ENCODE peak calls at places on chromosomes 5 and 9, in six cellular contexts. One of them, this sample, is unnamed.

GRCh38 chr9:26142631-26143030 is 464.4 kb upstream of the TUSC1 start:
- DNase-seq in psoas muscle: no peak
- DNase-seq in sigmoid colon: no peak
- DNase-seq in heart left ventricle: no peak
- DNase-seq in cardiac fibroblast: peak; percentile 18
- DNase-seq in AG10803: no peak
- DNase-seq in this sample: no peak

GRCh38 chr5:72658767-72659540 is 151.7 kb upstream of the ZNF366 start:
- DNase-seq in sigmoid colon: no peak
- DNase-seq in heart left ventricle: no peak
- DNase-seq in AG10803: peak; percentile 57
- DNase-seq in cardiac fibroblast: peak; percentile 28
- DNase-seq in psoas muscle: no peak
- DNase-seq in this sample: no peak

GRCh38 chr5:132243366-132243977 is 14.0 kb upstream of the PDLIM4 start:
- DNase-seq in heart left ventricle: peak; percentile 6
- DNase-seq in sigmoid colon: peak; percentile 38
- DNase-seq in AG10803: no peak
- DNase-seq in psoas muscle: no peak
- DNase-seq in cardiac fibroblast: no peak
- DNase-seq in this sample: no peak

GRCh38 chr5:119340597-119341218 is 15.1 kb upstream of the TNFAIP8 start:
- DNase-seq in cardiac fibroblast: no peak
- DNase-seq in sigmoid colon: no peak
- DNase-seq in heart left ventricle: no peak
- DNase-seq in AG10803: no peak
- DNase-seq in psoas muscle: no peak
- DNase-seq in this sample: no peak

GRCh38 chr9:136697146-136697820 is 10.0 kb upstream of the AGPAT2 start:
- DNase-seq in sigmoid colon: no peak
- DNase-seq in psoas muscle: no peak
- DNase-seq in heart left ventricle: peak; percentile 20
- DNase-seq in AG10803: no peak
- DNase-seq in cardiac fibroblast: peak; percentile 53
- DNase-seq in this sample: no peak

GRCh38 chr5:143345671-143346440 is 57.6 kb downstream of the NR3C1 start:
- DNase-seq in heart left ventricle: no peak
- DNase-seq in sigmoid colon: no peak
- DNase-seq in psoas muscle: no peak
- DNase-seq in AG10803: no peak
- DNase-seq in cardiac fibroblast: no peak
- DNase-seq in this sample: no peak

GRCh38 chr9:14769235-14769580 is 46.7 kb upstream of the CER1 start:
- DNase-seq in sigmoid colon: no peak
- DNase-seq in psoas muscle: no peak
- DNase-seq in AG10803: peak; percentile 15
- DNase-seq in cardiac fibroblast: peak; percentile 55
- DNase-seq in heart left ventricle: no peak
- DNase-seq in this sample: peak; percentile 18

GRCh38 chr9:91066856-91067255 is 265.2 kb downstream of the SYK start:
- DNase-seq in heart left ventricle: no peak
- DNase-seq in sigmoid colon: no peak
- DNase-seq in cardiac fibroblast: no peak
- DNase-seq in psoas muscle: no peak
- DNase-seq in AG10803: no peak
- DNase-seq in this sample: no peak

GRCh38 chr9:114034663-114035062 is 43.4 kb downstream of the AMBP start:
- DNase-seq in psoas muscle: no peak
- DNase-seq in cardiac fibroblast: no peak
- DNase-seq in sigmoid colon: peak; percentile 33
- DNase-seq in AG10803: no peak
- DNase-seq in heart left ventricle: no peak
- DNase-seq in this sample: no peak

GRCh38 chr5:79956173-79956670 is 34.8 kb downstream of the MTX3 start:
- DNase-seq in cardiac fibroblast: peak; percentile 63
- DNase-seq in sigmoid colon: no peak
- DNase-seq in AG10803: peak; percentile 84
- DNase-seq in psoas muscle: no peak
- DNase-seq in heart left ventricle: no peak
- DNase-seq in this sample: peak; percentile 19

GRCh38 chr5:29379619-29380018 is 1813.9 kb upstream of the CDH6 start:
- DNase-seq in cardiac fibroblast: no peak
- DNase-seq in heart left ventricle: no peak
- DNase-seq in AG10803: no peak
- DNase-seq in sigmoid colon: no peak
- DNase-seq in psoas muscle: no peak
- DNase-seq in this sample: peak; percentile 3

GRCh38 chr9:101711330-101711941 is 27.0 kb downstream of the GRIN3A start:
- DNase-seq in sigmoid colon: no peak
- DNase-seq in heart left ventricle: no peak
- DNase-seq in psoas muscle: no peak
- DNase-seq in cardiac fibroblast: peak; percentile 13
- DNase-seq in AG10803: peak; percentile 4
- DNase-seq in this sample: no peak

GRCh38 chr5:102531506-102531905 is 32.7 kb upstream of the SLCO6A1 start:
- DNase-seq in AG10803: no peak
- DNase-seq in cardiac fibroblast: peak; percentile 68
- DNase-seq in psoas muscle: no peak
- DNase-seq in sigmoid colon: no peak
- DNase-seq in heart left ventricle: no peak
- DNase-seq in this sample: no peak

GRCh38 chr5:73654861-73655318 is 28.9 kb downstream of the ARHGEF28 start:
- DNase-seq in sigmoid colon: no peak
- DNase-seq in AG10803: no peak
- DNase-seq in cardiac fibroblast: peak; percentile 28
- DNase-seq in psoas muscle: no peak
- DNase-seq in heart left ventricle: no peak
- DNase-seq in this sample: no peak

GRCh38 chr9:114606597-114607207 is 4.4 kb upstream of the TMEM268 start:
- DNase-seq in sigmoid colon: no peak
- DNase-seq in cardiac fibroblast: peak; percentile 84
- DNase-seq in heart left ventricle: peak; percentile 50
- DNase-seq in AG10803: peak; percentile 97
- DNase-seq in psoas muscle: peak; percentile 26
- DNase-seq in this sample: peak; percentile 43

GRCh38 chr9:36149197-36149596 is 12.7 kb downstream of the GLIPR2 start:
- DNase-seq in heart left ventricle: no peak
- DNase-seq in sigmoid colon: peak; percentile 77
- DNase-seq in cardiac fibroblast: peak; percentile 82
- DNase-seq in AG10803: peak; percentile 78
- DNase-seq in psoas muscle: peak; percentile 34
- DNase-seq in this sample: peak; percentile 75

GRCh38 chr9:114351932-114352331 is 22.3 kb downstream of the ORM2 start:
- DNase-seq in psoas muscle: no peak
- DNase-seq in AG10803: no peak
- DNase-seq in sigmoid colon: no peak
- DNase-seq in cardiac fibroblast: no peak
- DNase-seq in heart left ventricle: no peak
- DNase-seq in this sample: no peak

GRCh38 chr9:82829818-82830217 is 233.1 kb downstream of the RASEF start:
- DNase-seq in heart left ventricle: no peak
- DNase-seq in psoas muscle: no peak
- DNase-seq in AG10803: no peak
- DNase-seq in cardiac fibroblast: no peak
- DNase-seq in sigmoid colon: no peak
- DNase-seq in this sample: no peak

GRCh38 chr5:140261403-140262171 is 41.3 kb downstream of the PFDN1 start:
- DNase-seq in heart left ventricle: peak; percentile 70
- DNase-seq in psoas muscle: peak; percentile 60
- DNase-seq in cardiac fibroblast: peak; percentile 90
- DNase-seq in AG10803: peak; percentile 85
- DNase-seq in sigmoid colon: peak; percentile 88
- DNase-seq in this sample: peak; percentile 75
- TF ChIP-seq CTCF in heart left ventricle: peak; percentile 29
- TF ChIP-seq CTCF in psoas muscle: no peak
- TF ChIP-seq CTCF in cardiac fibroblast: peak; percentile 17
- TF ChIP-seq CTCF in AG10803: peak; percentile 32
- TF ChIP-seq CTCF in sigmoid colon: no peak
- TF ChIP-seq CTCF in this sample: no peak

GRCh38 chr9:97982191-97982718 is 886 bp upstream of the ANP32B start:
- DNase-seq in psoas muscle: no peak
- DNase-seq in sigmoid colon: no peak
- DNase-seq in AG10803: no peak
- DNase-seq in cardiac fibroblast: no peak
- DNase-seq in heart left ventricle: no peak
- DNase-seq in this sample: no peak
- H3K4me3 ChIP-seq in psoas muscle: peak overlapping the region; percentile 91
- H3K4me3 ChIP-seq in sigmoid colon: peak overlapping the region; percentile 97
- H3K4me3 ChIP-seq in AG10803: peak overlapping the region; percentile 79
- H3K4me3 ChIP-seq in cardiac fibroblast: peak overlapping the region; percentile 63
- H3K4me3 ChIP-seq in heart left ventricle: peak overlapping the region; percentile 95
- H3K4me3 ChIP-seq in this sample: peak overlapping the region; percentile 91

GRCh38 chr5:115072266-115073056 is 97.2 kb downstream of the TRIM36 start:
- DNase-seq in sigmoid colon: no peak
- DNase-seq in AG10803: no peak
- DNase-seq in cardiac fibroblast: no peak
- DNase-seq in heart left ventricle: no peak
- DNase-seq in psoas muscle: no peak
- DNase-seq in this sample: no peak

GRCh38 chr5:115070737-115071136 is 99.0 kb downstream of the TRIM36 start:
- DNase-seq in AG10803: no peak
- DNase-seq in heart left ventricle: no peak
- DNase-seq in psoas muscle: no peak
- DNase-seq in sigmoid colon: no peak
- DNase-seq in cardiac fibroblast: no peak
- DNase-seq in this sample: no peak

GRCh38 chr5:115068239-115069086 is 101.2 kb downstream of the TRIM36 start:
- DNase-seq in cardiac fibroblast: peak; percentile 70
- DNase-seq in AG10803: peak; percentile 20
- DNase-seq in heart left ventricle: no peak
- DNase-seq in sigmoid colon: no peak
- DNase-seq in psoas muscle: no peak
- DNase-seq in this sample: no peak

GRCh38 chr5:115069087-115069968 is 100.4 kb downstream of the TRIM36 start:
- DNase-seq in AG10803: peak; percentile 60
- DNase-seq in heart left ventricle: no peak
- DNase-seq in sigmoid colon: no peak
- DNase-seq in cardiac fibroblast: peak; percentile 70
- DNase-seq in psoas muscle: no peak
- DNase-seq in this sample: peak; percentile 24
- TF ChIP-seq CTCF in AG10803: peak; percentile 72
- TF ChIP-seq CTCF in heart left ventricle: peak; percentile 64
- TF ChIP-seq CTCF in sigmoid colon: no peak
- TF ChIP-seq CTCF in cardiac fibroblast: peak; percentile 74
- TF ChIP-seq CTCF in psoas muscle: peak; percentile 45
- TF ChIP-seq CTCF in this sample: peak; percentile 79

GRCh38 chr9:89542461-89543021 is 44.6 kb upstream of the SEMA4D start:
- DNase-seq in AG10803: no peak
- DNase-seq in cardiac fibroblast: no peak
- DNase-seq in sigmoid colon: no peak
- DNase-seq in heart left ventricle: no peak
- DNase-seq in psoas muscle: no peak
- DNase-seq in this sample: no peak
- H3K4me3 ChIP-seq in AG10803: no peak overlapping the region
- H3K4me3 ChIP-seq in cardiac fibroblast: no peak overlapping the region
- H3K4me3 ChIP-seq in sigmoid colon: no peak overlapping the region
- H3K4me3 ChIP-seq in heart left ventricle: no peak overlapping the region
- H3K4me3 ChIP-seq in psoas muscle: no peak overlapping the region
- H3K4me3 ChIP-seq in this sample: no peak overlapping the region

GRCh38 chr5:67038817-67039603 is 157.6 kb downstream of the CD180 start:
- DNase-seq in sigmoid colon: no peak
- DNase-seq in cardiac fibroblast: peak; percentile 62
- DNase-seq in psoas muscle: no peak
- DNase-seq in heart left ventricle: no peak
- DNase-seq in AG10803: peak; percentile 62
- DNase-seq in this sample: no peak
- TF ChIP-seq CTCF in sigmoid colon: no peak
- TF ChIP-seq CTCF in cardiac fibroblast: no peak
- TF ChIP-seq CTCF in psoas muscle: no peak
- TF ChIP-seq CTCF in heart left ventricle: no peak
- TF ChIP-seq CTCF in AG10803: no peak
- TF ChIP-seq CTCF in this sample: no peak

GRCh38 chr9:33815781-33816180 is 1.2 kb upstream of the UBE2R2 start:
- DNase-seq in AG10803: no peak
- DNase-seq in heart left ventricle: no peak
- DNase-seq in psoas muscle: no peak
- DNase-seq in cardiac fibroblast: no peak
- DNase-seq in sigmoid colon: no peak
- DNase-seq in this sample: no peak
- H3K4me3 ChIP-seq in AG10803: no peak overlapping the region
- H3K4me3 ChIP-seq in heart left ventricle: peak overlapping the region; percentile 91
- H3K4me3 ChIP-seq in psoas muscle: no peak overlapping the region
- H3K4me3 ChIP-seq in cardiac fibroblast: no peak overlapping the region
- H3K4me3 ChIP-seq in sigmoid colon: no peak overlapping the region
- H3K4me3 ChIP-seq in this sample: no peak overlapping the region

GRCh38 chr5:15791859-15792258 is 291.9 kb downstream of the FBXL7 start:
- DNase-seq in cardiac fibroblast: peak; percentile 43
- DNase-seq in sigmoid colon: no peak
- DNase-seq in heart left ventricle: no peak
- DNase-seq in AG10803: peak; percentile 73
- DNase-seq in psoas muscle: no peak
- DNase-seq in this sample: peak; percentile 45

GRCh38 chr5:15796557-15796956 is 296.6 kb downstream of the FBXL7 start:
- DNase-seq in psoas muscle: no peak
- DNase-seq in sigmoid colon: no peak
- DNase-seq in cardiac fibroblast: no peak
- DNase-seq in heart left ventricle: no peak
- DNase-seq in AG10803: no peak
- DNase-seq in this sample: no peak

GRCh38 chr5:15797116-15797515 is 297.1 kb downstream of the FBXL7 start:
- DNase-seq in psoas muscle: no peak
- DNase-seq in AG10803: no peak
- DNase-seq in cardiac fibroblast: no peak
- DNase-seq in heart left ventricle: no peak
- DNase-seq in sigmoid colon: no peak
- DNase-seq in this sample: no peak

GRCh38 chr5:15796096-15796495 is 296.1 kb downstream of the FBXL7 start:
- DNase-seq in sigmoid colon: no peak
- DNase-seq in AG10803: no peak
- DNase-seq in psoas muscle: no peak
- DNase-seq in cardiac fibroblast: no peak
- DNase-seq in heart left ventricle: no peak
- DNase-seq in this sample: no peak

GRCh38 chr5:15794117-15794985 is 294.4 kb downstream of the FBXL7 start:
- DNase-seq in psoas muscle: no peak
- DNase-seq in heart left ventricle: no peak
- DNase-seq in cardiac fibroblast: peak; percentile 53
- DNase-seq in AG10803: no peak
- DNase-seq in sigmoid colon: no peak
- DNase-seq in this sample: no peak
- TF ChIP-seq CTCF in psoas muscle: peak; percentile 14
- TF ChIP-seq CTCF in heart left ventricle: peak; percentile 44
- TF ChIP-seq CTCF in cardiac fibroblast: no peak
- TF ChIP-seq CTCF in AG10803: peak; percentile 39
- TF ChIP-seq CTCF in sigmoid colon: no peak
- TF ChIP-seq CTCF in this sample: no peak

DNA sequence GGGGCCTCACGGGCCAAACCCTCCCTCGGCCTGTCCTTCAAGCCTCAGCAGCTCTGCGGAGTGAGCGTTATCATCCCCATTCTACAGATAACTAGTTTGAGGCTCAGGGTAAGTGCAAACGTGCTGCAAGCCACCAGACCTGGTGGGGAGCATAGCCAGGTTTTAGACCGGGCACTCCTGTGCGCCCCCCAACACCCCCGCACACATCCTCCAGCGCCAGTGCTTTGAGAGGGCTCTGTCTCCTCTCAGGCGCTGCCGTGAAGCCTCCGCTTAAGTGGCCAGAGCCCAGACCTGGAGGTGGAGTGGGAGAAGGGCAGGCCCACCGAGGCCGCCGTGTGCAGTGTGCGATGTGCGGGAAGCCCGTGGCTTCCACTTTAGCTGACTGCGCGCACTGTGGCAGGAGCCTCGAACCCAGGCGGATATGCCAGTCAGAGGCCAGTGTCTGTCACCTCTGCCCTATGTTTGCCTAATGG is 1.6 kb upstream of the MGAT1 start:
- DNase-seq in heart left ventricle: no peak
- DNase-seq in cardiac fibroblast: no peak
- DNase-seq in psoas muscle: no peak
- DNase-seq in sigmoid colon: peak; percentile 59
- DNase-seq in AG10803: no peak
- DNase-seq in this sample: no peak
- H3K4me3 ChIP-seq in heart left ventricle: peak overlapping the region; percentile 99
- H3K4me3 ChIP-seq in cardiac fibroblast: no peak overlapping the region
- H3K4me3 ChIP-seq in psoas muscle: peak overlapping the region; percentile 100
- H3K4me3 ChIP-seq in sigmoid colon: no peak overlapping the region
- H3K4me3 ChIP-seq in AG10803: no peak overlapping the region
- H3K4me3 ChIP-seq in this sample: no peak overlapping the region

This sample was measured in astrocyte of the cerebellum.